ENCODE peak calls at places on chromosomes 12 and 14, in five cellular contexts. One of them, this sample, is unnamed.

GRCh38 chr14:89493877-89494634 is 77.0 kb upstream of the FOXN3 start:
- DNase-seq in CD8-positive, alpha-beta T cell: no peak
- DNase-seq in progenitor cell of endocrine pancreas: no peak
- DNase-seq in HCEC 1CT: no peak
- DNase-seq in MCF 10A: no peak
- DNase-seq in this sample: no peak

GRCh38 chr12:22518067-22518719 is 26.1 kb downstream of the C2CD5 start:
- DNase-seq in HCEC 1CT: peak
- DNase-seq in progenitor cell of endocrine pancreas: no peak
- DNase-seq in CD8-positive, alpha-beta T cell: no peak
- DNase-seq in MCF 10A: peak
- DNase-seq in this sample: no peak

GRCh38 chr12:28222081-28222700 is 31.9 kb downstream of the CCDC91 start:
- DNase-seq in progenitor cell of endocrine pancreas: no peak
- DNase-seq in HCEC 1CT: no peak
- DNase-seq in CD8-positive, alpha-beta T cell: peak
- DNase-seq in MCF 10A: no peak
- DNase-seq in this sample: no peak

GRCh38 chr14:88868558-88869159 is 44.2 kb downstream of the TTC8 start:
- DNase-seq in MCF 10A: peak
- DNase-seq in progenitor cell of endocrine pancreas: no peak
- DNase-seq in CD8-positive, alpha-beta T cell: no peak
- DNase-seq in HCEC 1CT: peak
- DNase-seq in this sample: no peak

GRCh38 chr14:78022059-78022458 is 148.1 kb upstream of the NRXN3 start:
- DNase-seq in CD8-positive, alpha-beta T cell: no peak
- DNase-seq in MCF 10A: peak
- DNase-seq in HCEC 1CT: peak
- DNase-seq in progenitor cell of endocrine pancreas: peak
- DNase-seq in this sample: peak

GRCh38 chr14:77031680-77032482 is 3.4 kb upstream of the IRF2BPL start:
- DNase-seq in MCF 10A: no peak
- DNase-seq in CD8-positive, alpha-beta T cell: no peak
- DNase-seq in progenitor cell of endocrine pancreas: no peak
- DNase-seq in HCEC 1CT: peak
- DNase-seq in this sample: no peak

GRCh38 chr14:104924421-104925213 is at the start of gene PLD4:
- DNase-seq in MCF 10A: no peak
- DNase-seq in CD8-positive, alpha-beta T cell: no peak
- DNase-seq in progenitor cell of endocrine pancreas: no peak
- DNase-seq in HCEC 1CT: no peak
- DNase-seq in this sample: no peak

GRCh38 chr12:66438601-66439000 is 136.3 kb downstream of the HELB start:
- DNase-seq in MCF 10A: peak
- DNase-seq in HCEC 1CT: peak
- DNase-seq in progenitor cell of endocrine pancreas: no peak
- DNase-seq in CD8-positive, alpha-beta T cell: no peak
- DNase-seq in this sample: no peak

GRCh38 chr12:106753526-106753925 is 21.0 kb upstream of the RIC8B start:
- DNase-seq in CD8-positive, alpha-beta T cell: peak
- DNase-seq in MCF 10A: no peak
- DNase-seq in HCEC 1CT: no peak
- DNase-seq in progenitor cell of endocrine pancreas: no peak
- DNase-seq in this sample: no peak

GRCh38 chr12:46259713-46260112 is 9.1 kb downstream of the SLC38A1 start:
- DNase-seq in CD8-positive, alpha-beta T cell: no peak
- DNase-seq in HCEC 1CT: no peak
- DNase-seq in MCF 10A: no peak
- DNase-seq in progenitor cell of endocrine pancreas: no peak
- DNase-seq in this sample: no peak

GRCh38 chr14:23071244-23071974 is 14.1 kb upstream of the CDH24 start:
- DNase-seq in progenitor cell of endocrine pancreas: peak
- DNase-seq in MCF 10A: peak
- DNase-seq in CD8-positive, alpha-beta T cell: peak
- DNase-seq in HCEC 1CT: peak
- DNase-seq in this sample: peak

GRCh38 chr12:124581299-124581698 is 13.9 kb upstream of the NCOR2 start:
- DNase-seq in progenitor cell of endocrine pancreas: no peak
- DNase-seq in HCEC 1CT: no peak
- DNase-seq in MCF 10A: peak
- DNase-seq in CD8-positive, alpha-beta T cell: no peak
- DNase-seq in this sample: no peak

GRCh38 chr14:71355324-71356201 is 448.3 kb downstream of the PCNX1 start:
- DNase-seq in progenitor cell of endocrine pancreas: no peak
- DNase-seq in CD8-positive, alpha-beta T cell: no peak
- DNase-seq in MCF 10A: peak
- DNase-seq in HCEC 1CT: peak
- DNase-seq in this sample: no peak

GRCh38 chr12:6336079-6336858 is 5.6 kb downstream of the TNFRSF1A start:
- DNase-seq in HCEC 1CT: peak
- DNase-seq in MCF 10A: peak
- DNase-seq in progenitor cell of endocrine pancreas: peak
- DNase-seq in CD8-positive, alpha-beta T cell: no peak
- DNase-seq in this sample: peak

GRCh38 chr12:29564925-29565324 is 67.4 kb upstream of the OVCH1 start:
- DNase-seq in progenitor cell of endocrine pancreas: no peak
- DNase-seq in MCF 10A: no peak
- DNase-seq in CD8-positive, alpha-beta T cell: no peak
- DNase-seq in HCEC 1CT: no peak
- DNase-seq in this sample: no peak